ENCODE peak calls at places on chromosomes 3 and 15, in six cellular contexts. E is hepatic stellate cell; O is AG09319; U is activated CD4-positive, alpha-beta T cell treated with anti-CD3 and anti-CD28 coated beads, Interleukin-2, amount 50 U/mL, for 48 hours; J is NCI-H1694; A is activated effector memory CD4-positive, alpha-beta T cell treated with Interleukin-2 at 50 U/mL for 16 hours. K is an unnamed sample.

GRCh38 chr3:39290255-39290654 is 10.4 kb upstream of the CX3CR1 start:
- DNase-seq in E (peak), O (no peak), U (no peak), J (no peak), A (no peak), K (no peak)

GRCh38 chr3:97692406-97692805 is 72.2 kb upstream of the ARL6 start:
- DNase-seq in E (no peak), O (no peak), U (no peak), J (no peak), A (no peak), K (no peak)

GRCh38 chr15:70121656-70122297 is 24.1 kb upstream of the TLE3 start:
- DNase-seq in E (peak), O (peak), U (no peak), J (peak), A (no peak), K (no peak)

GRCh38 chr3:179071569-179072397 is at the start of gene ZMAT3:
- DNase-seq in E (peak), O (peak), U (peak), J (peak), A (peak), K (peak)

GRCh38 chr15:63080638-63081250 is 38.2 kb downstream of the TPM1 start:
- DNase-seq in E (no peak), O (no peak), U (no peak), J (peak), A (no peak), K (no peak)

GRCh38 chr15:78841307-78841706 is 30.0 kb upstream of the ADAMTS7 start:
- DNase-seq in E (no peak), O (no peak), U (no peak), J (no peak), A (no peak), K (peak)

GRCh38 chr3:27521179-27521871 is 37.1 kb upstream of the SLC4A7 start:
- DNase-seq in E (peak), O (peak), U (no peak), J (no peak), A (no peak), K (no peak)

GRCh38 chr3:136042608-136043221 is 77.2 kb downstream of the PPP2R3A start:
- DNase-seq in E (peak), O (peak), U (no peak), J (peak), A (no peak), K (peak)

GRCh38 chr3:107598926-107599754 is 76.4 kb downstream of the BBX start:
- DNase-seq in E (peak), O (no peak), U (peak), J (no peak), A (peak), K (peak)

GRCh38 chr15:50800715-50801114 is 35.2 kb upstream of the SPPL2A start:
- DNase-seq in E (no peak), O (no peak), U (no peak), J (no peak), A (no peak), K (no peak)

GRCh38 chr3:148102156-148102555 is 595.5 kb upstream of the AGTR1 start:
- DNase-seq in E (no peak), O (peak), U (no peak), J (no peak), A (no peak), K (no peak)

GRCh38 chr3:174101244-174101643 is 703.7 kb downstream of the NLGN1 start:
- DNase-seq in E (no peak), O (no peak), U (no peak), J (no peak), A (no peak), K (no peak)

GRCh38 chr15:45399381-45400212 is 21.3 kb upstream of the GATM start:
- DNase-seq in E (peak), O (no peak), U (no peak), J (peak), A (no peak), K (peak)

GRCh38 chr3:195905970-195906864 is 2.1 kb downstream of the TNK2 start:
- DNase-seq in E (no peak), O (no peak), U (no peak), J (no peak), A (no peak), K (peak)

GRCh38 chr3:140316461-140316860 is 361.4 kb upstream of the TRIM42 start:
- DNase-seq in E (no peak), O (no peak), U (no peak), J (no peak), A (no peak), K (no peak)

GRCh38 chr3:176933704-176934103 is 263.6 kb downstream of the TBL1XR1 start:
- DNase-seq in E (no peak), O (no peak), U (no peak), J (no peak), A (no peak), K (no peak)

GRCh38 chr15:88663216-88663615 is 24.4 kb downstream of the ISG20 start:
- DNase-seq in E (no peak), O (no peak), U (no peak), J (no peak), A (no peak), K (no peak)

GRCh38 chr3:139441656-139442055 is 34.7 kb downstream of the RBP2 start:
- DNase-seq in E (no peak), O (no peak), U (no peak), J (no peak), A (no peak), K (no peak)

GRCh38 chr15:32936283-32936918 is 218.6 kb downstream of the GREM1 start:
- DNase-seq in E (peak), O (no peak), U (no peak), J (no peak), A (no peak), K (no peak)

GRCh38 chr3:5302661-5303060 is 115.2 kb downstream of the EDEM1 start:
- DNase-seq in E (no peak), O (no peak), U (no peak), J (no peak), A (no peak), K (no peak)

GRCh38 chr15:29889545-29890329 is 67.5 kb upstream of the TJP1 start:
- DNase-seq in E (no peak), O (no peak), U (no peak), J (no peak), A (no peak), K (no peak)

GRCh38 chr3:149221783-149222517 is at the start of gene CP:
- DNase-seq in E (no peak), O (no peak), U (no peak), J (no peak), A (no peak), K (no peak)

GRCh38 chr3:13927295-13927694 is 47.4 kb upstream of the WNT7A start:
- DNase-seq in E (no peak), O (no peak), U (no peak), J (no peak), A (no peak), K (no peak)

GRCh38 chr3:123623346-123623880 is 38.6 kb upstream of the HACD2 start:
- DNase-seq in E (no peak), O (no peak), U (no peak), J (no peak), A (no peak), K (no peak)

GRCh38 chr15:100601158-100601557 is 826 bp downstream of the LINS1 start:
- DNase-seq in E (no peak), O (no peak), U (peak), J (no peak), A (peak), K (peak)

GRCh38 chr3:148221303-148221702 is 476.4 kb upstream of the AGTR1 start:
- DNase-seq in E (no peak), O (no peak), U (no peak), J (no peak), A (no peak), K (no peak)